ENCODE peak calls at places on chromosomes 5 and 9, in six cellular contexts. One of them, this sample, is unnamed.

GRCh38 chr5:60066502-60066901 is 173.0 kb upstream of the PDE4D start:
- DNase-seq in amniotic stem cell: peak
- DNase-seq in non-pigmented ciliary epithelial cell: peak
- DNase-seq in dorsolateral prefrontal cortex: no peak
- DNase-seq in SJSA1: peak
- DNase-seq in DMS 273 treated with DMSO at 0.1 percent for 48 hours: no peak
- DNase-seq in this sample: peak

GRCh38 chr5:44983006-44983405 is 174.3 kb downstream of the MRPS30 start:
- DNase-seq in DMS 273 treated with DMSO at 0.1 percent for 48 hours: no peak
- DNase-seq in dorsolateral prefrontal cortex: no peak
- DNase-seq in amniotic stem cell: no peak
- DNase-seq in SJSA1: no peak
- DNase-seq in non-pigmented ciliary epithelial cell: no peak
- DNase-seq in this sample: no peak

GRCh38 chr5:4191024-4191423 is 595.4 kb downstream of the IRX1 start:
- DNase-seq in non-pigmented ciliary epithelial cell: no peak
- DNase-seq in DMS 273 treated with DMSO at 0.1 percent for 48 hours: no peak
- DNase-seq in amniotic stem cell: no peak
- DNase-seq in dorsolateral prefrontal cortex: no peak
- DNase-seq in SJSA1: no peak
- DNase-seq in this sample: no peak

GRCh38 chr5:32355694-32356093 is 43.0 kb upstream of the MTMR12 start:
- DNase-seq in SJSA1: no peak
- DNase-seq in DMS 273 treated with DMSO at 0.1 percent for 48 hours: no peak
- DNase-seq in amniotic stem cell: no peak
- DNase-seq in non-pigmented ciliary epithelial cell: no peak
- DNase-seq in dorsolateral prefrontal cortex: no peak
- DNase-seq in this sample: no peak

GRCh38 chr9:120152295-120152694 is 427.7 kb downstream of the CDK5RAP2 start:
- DNase-seq in DMS 273 treated with DMSO at 0.1 percent for 48 hours: peak
- DNase-seq in non-pigmented ciliary epithelial cell: no peak
- DNase-seq in dorsolateral prefrontal cortex: no peak
- DNase-seq in amniotic stem cell: no peak
- DNase-seq in SJSA1: no peak
- DNase-seq in this sample: no peak

GRCh38 chr9:101711330-101711941 is 27.0 kb downstream of the GRIN3A start:
- DNase-seq in amniotic stem cell: no peak
- DNase-seq in DMS 273 treated with DMSO at 0.1 percent for 48 hours: no peak
- DNase-seq in SJSA1: peak
- DNase-seq in non-pigmented ciliary epithelial cell: no peak
- DNase-seq in dorsolateral prefrontal cortex: no peak
- DNase-seq in this sample: no peak

GRCh38 chr9:38039090-38039906 is 29.7 kb downstream of the SHB start:
- DNase-seq in non-pigmented ciliary epithelial cell: no peak
- DNase-seq in dorsolateral prefrontal cortex: no peak
- DNase-seq in amniotic stem cell: no peak
- DNase-seq in SJSA1: peak
- DNase-seq in DMS 273 treated with DMSO at 0.1 percent for 48 hours: no peak
- DNase-seq in this sample: no peak

GRCh38 chr9:81113408-81114124 is 575.8 kb downstream of the TLE1 start:
- DNase-seq in DMS 273 treated with DMSO at 0.1 percent for 48 hours: no peak
- DNase-seq in non-pigmented ciliary epithelial cell: no peak
- DNase-seq in SJSA1: no peak
- DNase-seq in dorsolateral prefrontal cortex: no peak
- DNase-seq in amniotic stem cell: no peak
- DNase-seq in this sample: no peak

GRCh38 chr5:134304306-134304705 is 62.7 kb downstream of the CDKL3 start:
- DNase-seq in DMS 273 treated with DMSO at 0.1 percent for 48 hours: no peak
- DNase-seq in dorsolateral prefrontal cortex: no peak
- DNase-seq in non-pigmented ciliary epithelial cell: no peak
- DNase-seq in SJSA1: no peak
- DNase-seq in amniotic stem cell: no peak
- DNase-seq in this sample: no peak

GRCh38 chr5:136208946-136209345 is 16.0 kb upstream of the SMIM32 start:
- DNase-seq in dorsolateral prefrontal cortex: no peak
- DNase-seq in DMS 273 treated with DMSO at 0.1 percent for 48 hours: no peak
- DNase-seq in amniotic stem cell: no peak
- DNase-seq in non-pigmented ciliary epithelial cell: no peak
- DNase-seq in SJSA1: no peak
- DNase-seq in this sample: no peak

GRCh38 chr5:19270153-19270552 is 717.8 kb downstream of the CDH18 start:
- DNase-seq in dorsolateral prefrontal cortex: no peak
- DNase-seq in DMS 273 treated with DMSO at 0.1 percent for 48 hours: peak
- DNase-seq in amniotic stem cell: no peak
- DNase-seq in SJSA1: no peak
- DNase-seq in non-pigmented ciliary epithelial cell: no peak
- DNase-seq in this sample: no peak

GRCh38 chr5:92835712-92836111 is 745.3 kb downstream of the NR2F1-AS1 start:
- DNase-seq in non-pigmented ciliary epithelial cell: no peak
- DNase-seq in dorsolateral prefrontal cortex: no peak
- DNase-seq in amniotic stem cell: no peak
- DNase-seq in DMS 273 treated with DMSO at 0.1 percent for 48 hours: no peak
- DNase-seq in SJSA1: no peak
- DNase-seq in this sample: no peak

GRCh38 chr9:95696701-95697100 is 178.8 kb upstream of the ERCC6L2 start:
- DNase-seq in amniotic stem cell: no peak
- DNase-seq in DMS 273 treated with DMSO at 0.1 percent for 48 hours: no peak
- DNase-seq in dorsolateral prefrontal cortex: no peak
- DNase-seq in non-pigmented ciliary epithelial cell: no peak
- DNase-seq in SJSA1: no peak
- DNase-seq in this sample: no peak

GRCh38 chr9:12697719-12698118 is 4.5 kb downstream of the TYRP1 start:
- DNase-seq in non-pigmented ciliary epithelial cell: no peak
- DNase-seq in DMS 273 treated with DMSO at 0.1 percent for 48 hours: no peak
- DNase-seq in dorsolateral prefrontal cortex: no peak
- DNase-seq in amniotic stem cell: no peak
- DNase-seq in SJSA1: no peak
- DNase-seq in this sample: no peak

GRCh38 chr5:61357745-61358144 is 25.7 kb downstream of the ZSWIM6 start:
- DNase-seq in dorsolateral prefrontal cortex: no peak
- DNase-seq in amniotic stem cell: no peak
- DNase-seq in SJSA1: no peak
- DNase-seq in non-pigmented ciliary epithelial cell: no peak
- DNase-seq in DMS 273 treated with DMSO at 0.1 percent for 48 hours: no peak
- DNase-seq in this sample: no peak

GRCh38 chr9:13705356-13705755 is 425.9 kb upstream of the MPDZ start:
- DNase-seq in SJSA1: no peak
- DNase-seq in dorsolateral prefrontal cortex: no peak
- DNase-seq in DMS 273 treated with DMSO at 0.1 percent for 48 hours: no peak
- DNase-seq in non-pigmented ciliary epithelial cell: no peak
- DNase-seq in amniotic stem cell: no peak
- DNase-seq in this sample: no peak

GRCh38 chr9:97564291-97565175 is 63.1 kb downstream of the TMOD1 start:
- DNase-seq in dorsolateral prefrontal cortex: peak
- DNase-seq in amniotic stem cell: peak
- DNase-seq in non-pigmented ciliary epithelial cell: peak
- DNase-seq in DMS 273 treated with DMSO at 0.1 percent for 48 hours: peak
- DNase-seq in SJSA1: peak
- DNase-seq in this sample: no peak

GRCh38 chr9:124011460-124012301 is at the start of gene LHX2:
- DNase-seq in non-pigmented ciliary epithelial cell: peak
- DNase-seq in dorsolateral prefrontal cortex: peak
- DNase-seq in DMS 273 treated with DMSO at 0.1 percent for 48 hours: peak
- DNase-seq in amniotic stem cell: no peak
- DNase-seq in SJSA1: no peak
- DNase-seq in this sample: peak

GRCh38 chr9:120324996-120325642 is 254.8 kb downstream of the CDK5RAP2 start:
- DNase-seq in dorsolateral prefrontal cortex: no peak
- DNase-seq in DMS 273 treated with DMSO at 0.1 percent for 48 hours: no peak
- DNase-seq in SJSA1: no peak
- DNase-seq in non-pigmented ciliary epithelial cell: no peak
- DNase-seq in amniotic stem cell: no peak
- DNase-seq in this sample: no peak

GRCh38 chr5:157924931-157925729 is 66.2 kb upstream of the CLINT1 start:
- DNase-seq in amniotic stem cell: no peak
- DNase-seq in dorsolateral prefrontal cortex: no peak
- DNase-seq in DMS 273 treated with DMSO at 0.1 percent for 48 hours: no peak
- DNase-seq in non-pigmented ciliary epithelial cell: no peak
- DNase-seq in SJSA1: no peak
- DNase-seq in this sample: no peak

GRCh38 chr5:149820536-149821503 is 90.7 kb downstream of the PPARGC1B start:
- DNase-seq in SJSA1: no peak
- DNase-seq in amniotic stem cell: no peak
- DNase-seq in non-pigmented ciliary epithelial cell: no peak
- DNase-seq in DMS 273 treated with DMSO at 0.1 percent for 48 hours: no peak
- DNase-seq in dorsolateral prefrontal cortex: no peak
- DNase-seq in this sample: no peak

GRCh38 chr5:167971706-167972105 is 319.7 kb upstream of the WWC1 start:
- DNase-seq in DMS 273 treated with DMSO at 0.1 percent for 48 hours: no peak
- DNase-seq in amniotic stem cell: no peak
- DNase-seq in dorsolateral prefrontal cortex: no peak
- DNase-seq in non-pigmented ciliary epithelial cell: no peak
- DNase-seq in SJSA1: no peak
- DNase-seq in this sample: no peak

This sample was measured in SW 1271.